ENCODE peak calls at places on chromosomes 1 and 21, in seven cellular contexts. One of them, this sample, is unnamed.
A peak's percentile ranks its signal among the peaks of the same experiment; 100 is the strongest.

GRCh38 chr1:162381383-162381782 is at the start of gene C1orf226:
- DNase-seq in cardiac fibroblast: no peak
- DNase-seq in fibroblast of the aortic adventitia: no peak
- DNase-seq in left lung: no peak
- DNase-seq in esophagus squamous epithelium: no peak
- DNase-seq in psoas muscle: no peak
- DNase-seq in tibial artery: peak; percentile 13
- DNase-seq in this sample: no peak

GRCh38 chr1:27416387-27417111 is 24.1 kb downstream of the GPR3 start:
- DNase-seq in left lung: no peak
- DNase-seq in tibial artery: no peak
- DNase-seq in fibroblast of the aortic adventitia: peak; percentile 72
- DNase-seq in cardiac fibroblast: peak; percentile 82
- DNase-seq in esophagus squamous epithelium: no peak
- DNase-seq in psoas muscle: no peak
- DNase-seq in this sample: no peak

GRCh38 chr1:235703516-235703915 is 53.9 kb upstream of the GNG4 start:
- DNase-seq in cardiac fibroblast: peak; percentile 68
- DNase-seq in fibroblast of the aortic adventitia: peak; percentile 61
- DNase-seq in tibial artery: no peak
- DNase-seq in esophagus squamous epithelium: no peak
- DNase-seq in left lung: no peak
- DNase-seq in psoas muscle: no peak
- DNase-seq in this sample: no peak

GRCh38 chr1:36511804-36512798 is 29.4 kb upstream of the CSF3R start:
- DNase-seq in psoas muscle: no peak
- DNase-seq in fibroblast of the aortic adventitia: no peak
- DNase-seq in left lung: no peak
- DNase-seq in esophagus squamous epithelium: no peak
- DNase-seq in tibial artery: no peak
- DNase-seq in cardiac fibroblast: peak; percentile 22
- DNase-seq in this sample: no peak

GRCh38 chr1:218945050-218945449 is 228.6 kb upstream of the LYPLAL1 start:
- DNase-seq in cardiac fibroblast: peak; percentile 85
- DNase-seq in psoas muscle: no peak
- DNase-seq in esophagus squamous epithelium: no peak
- DNase-seq in tibial artery: no peak
- DNase-seq in fibroblast of the aortic adventitia: peak; percentile 83
- DNase-seq in left lung: no peak
- DNase-seq in this sample: no peak

GRCh38 chr1:89812992-89813391 is 7.8 kb upstream of the LRRC8D start:
- DNase-seq in cardiac fibroblast: no peak
- DNase-seq in tibial artery: no peak
- DNase-seq in esophagus squamous epithelium: no peak
- DNase-seq in fibroblast of the aortic adventitia: peak; percentile 34
- DNase-seq in psoas muscle: no peak
- DNase-seq in left lung: no peak
- DNase-seq in this sample: no peak

GRCh38 chr21:10430007-10430406 is 91.4 kb upstream of the TPTE start:
- DNase-seq in fibroblast of the aortic adventitia: no peak
- DNase-seq in left lung: no peak
- DNase-seq in psoas muscle: no peak
- DNase-seq in tibial artery: no peak
- DNase-seq in cardiac fibroblast: no peak
- DNase-seq in esophagus squamous epithelium: no peak
- DNase-seq in this sample: no peak

GRCh38 chr1:7921766-7922165 is 18.9 kb downstream of the TNFRSF9 start:
- DNase-seq in left lung: no peak
- DNase-seq in fibroblast of the aortic adventitia: no peak
- DNase-seq in tibial artery: no peak
- DNase-seq in cardiac fibroblast: no peak
- DNase-seq in esophagus squamous epithelium: no peak
- DNase-seq in psoas muscle: no peak
- DNase-seq in this sample: no peak

GRCh38 chr1:17611991-17612390 is 72.5 kb downstream of the ARHGEF10L start:
- DNase-seq in fibroblast of the aortic adventitia: peak; percentile 20
- DNase-seq in esophagus squamous epithelium: no peak
- DNase-seq in psoas muscle: no peak
- DNase-seq in tibial artery: no peak
- DNase-seq in cardiac fibroblast: peak; percentile 30
- DNase-seq in left lung: no peak
- DNase-seq in this sample: no peak

GRCh38 chr1:155005076-155005971 is 2.7 kb downstream of the ZBTB7B start:
- DNase-seq in esophagus squamous epithelium: no peak
- DNase-seq in fibroblast of the aortic adventitia: no peak
- DNase-seq in cardiac fibroblast: no peak
- DNase-seq in tibial artery: peak; percentile 92
- DNase-seq in psoas muscle: peak; percentile 87
- DNase-seq in left lung: peak; percentile 92
- DNase-seq in this sample: no peak

GRCh38 chr1:229249854-229250644 is 20.9 kb upstream of the RAB4A start:
- DNase-seq in esophagus squamous epithelium: no peak
- DNase-seq in psoas muscle: no peak
- DNase-seq in cardiac fibroblast: no peak
- DNase-seq in tibial artery: no peak
- DNase-seq in fibroblast of the aortic adventitia: no peak
- DNase-seq in left lung: no peak
- DNase-seq in this sample: no peak

GRCh38 chr1:228478912-228479665 is 8.1 kb upstream of the RNF187 start:
- DNase-seq in esophagus squamous epithelium: no peak
- DNase-seq in psoas muscle: no peak
- DNase-seq in fibroblast of the aortic adventitia: no peak
- DNase-seq in left lung: peak; percentile 37
- DNase-seq in cardiac fibroblast: no peak
- DNase-seq in tibial artery: no peak
- DNase-seq in this sample: no peak

GRCh38 chr1:231879296-231879695 is 252.7 kb downstream of the DISC1 start:
- DNase-seq in esophagus squamous epithelium: no peak
- DNase-seq in left lung: no peak
- DNase-seq in fibroblast of the aortic adventitia: no peak
- DNase-seq in tibial artery: no peak
- DNase-seq in cardiac fibroblast: no peak
- DNase-seq in psoas muscle: no peak
- DNase-seq in this sample: no peak

GRCh38 chr1:207965602-207966387 is 54.9 kb upstream of the CD34 start:
- DNase-seq in cardiac fibroblast: no peak
- DNase-seq in tibial artery: no peak
- DNase-seq in left lung: no peak
- DNase-seq in fibroblast of the aortic adventitia: no peak
- DNase-seq in esophagus squamous epithelium: no peak
- DNase-seq in psoas muscle: no peak
- DNase-seq in this sample: no peak

GRCh38 chr1:24751833-24752232 is 6.6 kb downstream of the CLIC4 start:
- DNase-seq in fibroblast of the aortic adventitia: no peak
- DNase-seq in esophagus squamous epithelium: no peak
- DNase-seq in tibial artery: no peak
- DNase-seq in left lung: no peak
- DNase-seq in psoas muscle: no peak
- DNase-seq in cardiac fibroblast: no peak
- DNase-seq in this sample: no peak

GRCh38 chr1:12022036-12022435 is 2.7 kb downstream of the MIIP start:
- DNase-seq in esophagus squamous epithelium: no peak
- DNase-seq in tibial artery: no peak
- DNase-seq in left lung: no peak
- DNase-seq in cardiac fibroblast: no peak
- DNase-seq in fibroblast of the aortic adventitia: no peak
- DNase-seq in psoas muscle: no peak
- DNase-seq in this sample: no peak

GRCh38 chr1:72037745-72038343 is 244.5 kb downstream of the NEGR1 start:
- DNase-seq in esophagus squamous epithelium: no peak
- DNase-seq in tibial artery: no peak
- DNase-seq in left lung: no peak
- DNase-seq in fibroblast of the aortic adventitia: peak; percentile 72
- DNase-seq in cardiac fibroblast: peak; percentile 62
- DNase-seq in psoas muscle: no peak
- DNase-seq in this sample: no peak
- TF ChIP-seq CTCF in esophagus squamous epithelium: no peak
- TF ChIP-seq CTCF in tibial artery: peak; percentile 33
- TF ChIP-seq CTCF in left lung: peak; percentile 35
- TF ChIP-seq CTCF in fibroblast of the aortic adventitia: peak; percentile 63
- TF ChIP-seq CTCF in cardiac fibroblast: peak; percentile 49
- TF ChIP-seq CTCF in psoas muscle: no peak
- TF ChIP-seq CTCF in this sample: peak; percentile 21

DNA sequence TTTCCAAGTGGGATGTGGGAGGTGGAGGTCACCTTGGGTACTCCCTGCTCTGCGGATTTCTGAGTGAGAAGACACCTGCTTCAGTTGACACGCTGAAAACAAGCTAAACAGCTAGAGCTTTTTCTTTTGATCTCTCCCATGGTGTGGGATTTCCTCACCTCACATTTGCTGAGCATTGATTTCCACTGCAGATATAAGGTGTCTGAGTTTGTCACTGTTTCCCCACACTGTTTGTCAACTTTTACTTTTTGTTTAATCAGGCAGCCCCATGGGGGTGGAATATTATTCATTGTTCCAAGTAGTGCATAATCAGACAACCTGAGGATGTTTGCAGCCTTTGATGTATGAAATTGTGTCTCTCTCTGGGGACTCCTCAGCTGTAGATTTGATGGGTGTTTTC is 49.5 kb downstream of the FASLG start:
- DNase-seq in left lung: no peak
- DNase-seq in tibial artery: no peak
- DNase-seq in cardiac fibroblast: no peak
- DNase-seq in psoas muscle: no peak
- DNase-seq in fibroblast of the aortic adventitia: no peak
- DNase-seq in esophagus squamous epithelium: no peak
- DNase-seq in this sample: no peak
- TF ChIP-seq CTCF in left lung: no peak
- TF ChIP-seq CTCF in tibial artery: no peak
- TF ChIP-seq CTCF in cardiac fibroblast: no peak
- TF ChIP-seq CTCF in psoas muscle: no peak
- TF ChIP-seq CTCF in fibroblast of the aortic adventitia: no peak
- TF ChIP-seq CTCF in esophagus squamous epithelium: no peak
- TF ChIP-seq CTCF in this sample: no peak

GRCh38 chr1:23530750-23531651 is at the start of gene E2F2:
- DNase-seq in tibial artery: peak; percentile 91
- DNase-seq in esophagus squamous epithelium: peak; percentile 45
- DNase-seq in cardiac fibroblast: peak; percentile 80
- DNase-seq in psoas muscle: peak; percentile 93
- DNase-seq in left lung: peak; percentile 93
- DNase-seq in fibroblast of the aortic adventitia: peak; percentile 78
- DNase-seq in this sample: peak; percentile 72
- TF ChIP-seq CTCF in tibial artery: no peak
- TF ChIP-seq CTCF in esophagus squamous epithelium: no peak
- TF ChIP-seq CTCF in cardiac fibroblast: no peak
- TF ChIP-seq CTCF in psoas muscle: no peak
- TF ChIP-seq CTCF in left lung: no peak
- TF ChIP-seq CTCF in fibroblast of the aortic adventitia: peak; percentile 19
- TF ChIP-seq CTCF in this sample: no peak

GRCh38 chr1:175744833-175745232 is 1.4 kb upstream of the TNR start:
- DNase-seq in left lung: no peak
- DNase-seq in psoas muscle: no peak
- DNase-seq in tibial artery: no peak
- DNase-seq in esophagus squamous epithelium: no peak
- DNase-seq in fibroblast of the aortic adventitia: no peak
- DNase-seq in cardiac fibroblast: no peak
- DNase-seq in this sample: no peak
- TF ChIP-seq CTCF in left lung: no peak
- TF ChIP-seq CTCF in psoas muscle: peak; percentile 26
- TF ChIP-seq CTCF in tibial artery: no peak
- TF ChIP-seq CTCF in esophagus squamous epithelium: no peak
- TF ChIP-seq CTCF in fibroblast of the aortic adventitia: peak; percentile 12
- TF ChIP-seq CTCF in cardiac fibroblast: no peak
- TF ChIP-seq CTCF in this sample: no peak

DNA sequence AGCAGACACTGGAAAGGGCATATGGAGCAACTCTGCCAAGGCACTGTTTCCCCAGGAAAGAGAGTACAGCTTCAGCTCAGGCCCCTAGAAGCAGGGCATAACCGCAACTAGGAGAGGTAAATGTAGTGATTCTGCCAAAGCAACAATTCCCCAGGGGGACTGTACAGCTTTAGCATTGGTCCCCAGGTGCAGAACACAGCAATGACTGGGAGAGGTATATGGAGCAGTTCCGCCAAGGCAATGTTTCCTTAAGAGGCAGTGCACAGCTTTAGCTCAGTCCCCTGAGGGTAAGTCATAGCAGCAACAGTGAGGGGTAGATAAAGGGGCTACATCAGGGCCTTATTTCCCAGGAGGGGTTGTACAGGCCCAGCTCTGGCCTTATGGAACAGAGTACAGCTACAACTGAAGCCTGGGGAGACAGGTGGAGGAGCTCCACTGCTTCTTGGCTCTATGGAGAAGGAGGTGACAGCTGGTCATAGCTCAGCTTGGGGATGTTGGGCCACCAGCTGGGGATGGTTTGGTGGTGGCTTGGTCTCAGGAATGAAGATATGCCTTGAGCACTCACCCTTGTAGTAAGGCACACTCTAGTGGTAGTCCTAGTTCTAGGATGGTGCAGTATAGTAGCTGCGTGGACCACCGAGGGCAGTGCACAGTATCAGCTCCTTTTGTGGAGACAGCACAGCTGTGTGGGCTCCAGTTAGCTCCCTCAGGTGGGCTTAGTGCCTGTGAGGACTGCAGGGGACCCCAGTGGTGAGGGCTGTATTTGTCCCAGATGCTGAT is 582.7 kb downstream of the PTPRC start:
- DNase-seq in tibial artery: no peak
- DNase-seq in esophagus squamous epithelium: no peak
- DNase-seq in fibroblast of the aortic adventitia: no peak
- DNase-seq in cardiac fibroblast: no peak
- DNase-seq in left lung: peak; percentile 24
- DNase-seq in psoas muscle: no peak
- DNase-seq in this sample: no peak
- TF ChIP-seq CTCF in tibial artery: no peak
- TF ChIP-seq CTCF in esophagus squamous epithelium: no peak
- TF ChIP-seq CTCF in fibroblast of the aortic adventitia: no peak
- TF ChIP-seq CTCF in cardiac fibroblast: no peak
- TF ChIP-seq CTCF in left lung: no peak
- TF ChIP-seq CTCF in psoas muscle: no peak
- TF ChIP-seq CTCF in this sample: no peak

GRCh38 chr1:45687753-45688737 is at the start of gene TMEM69:
- DNase-seq in cardiac fibroblast: peak; percentile 96
- DNase-seq in psoas muscle: peak; percentile 83
- DNase-seq in fibroblast of the aortic adventitia: peak; percentile 96
- DNase-seq in esophagus squamous epithelium: peak; percentile 51
- DNase-seq in tibial artery: peak; percentile 87
- DNase-seq in left lung: no peak
- DNase-seq in this sample: peak; percentile 75

GRCh38 chr1:45684402-45684801 is 1.9 kb downstream of the GPBP1L1 start:
- DNase-seq in esophagus squamous epithelium: no peak
- DNase-seq in psoas muscle: no peak
- DNase-seq in cardiac fibroblast: no peak
- DNase-seq in left lung: no peak
- DNase-seq in fibroblast of the aortic adventitia: no peak
- DNase-seq in tibial artery: no peak
- DNase-seq in this sample: no peak

GRCh38 chr1:45685308-45686080 is 839 bp downstream of the GPBP1L1 start:
- DNase-seq in fibroblast of the aortic adventitia: peak; percentile 31
- DNase-seq in tibial artery: no peak
- DNase-seq in esophagus squamous epithelium: no peak
- DNase-seq in left lung: no peak
- DNase-seq in psoas muscle: no peak
- DNase-seq in cardiac fibroblast: peak; percentile 23
- DNase-seq in this sample: no peak

GRCh38 chr1:45687014-45687752 is 798 bp upstream of the TMEM69 start:
- DNase-seq in cardiac fibroblast: peak; percentile 99
- DNase-seq in tibial artery: peak; percentile 99
- DNase-seq in fibroblast of the aortic adventitia: peak; percentile 98
- DNase-seq in esophagus squamous epithelium: peak; percentile 87
- DNase-seq in left lung: peak; percentile 99
- DNase-seq in psoas muscle: peak; percentile 99
- DNase-seq in this sample: peak; percentile 92

GRCh38 chr1:45686081-45687013 is at the start of gene GPBP1L1:
- DNase-seq in left lung: peak; percentile 99
- DNase-seq in fibroblast of the aortic adventitia: peak; percentile 97
- DNase-seq in psoas muscle: peak; percentile 99
- DNase-seq in cardiac fibroblast: peak; percentile 98
- DNase-seq in tibial artery: peak; percentile 99
- DNase-seq in esophagus squamous epithelium: peak; percentile 87
- DNase-seq in this sample: peak; percentile 98
- TF ChIP-seq CTCF in left lung: no peak
- TF ChIP-seq CTCF in fibroblast of the aortic adventitia: no peak
- TF ChIP-seq CTCF in psoas muscle: no peak
- TF ChIP-seq CTCF in cardiac fibroblast: no peak
- TF ChIP-seq CTCF in tibial artery: no peak
- TF ChIP-seq CTCF in esophagus squamous epithelium: no peak
- TF ChIP-seq CTCF in this sample: no peak